ENCODE peak calls at places on chromosomes 12 and 14, in four cellular contexts. One of them, this sample, is unnamed. For H3K27me3, the result is how much of the 10 kb centered on the place peaks cover.

GRCh38 chr14:73717998-73718741 is 4.0 kb upstream of the PNMA1 start:
- DNase-seq in K562: no peak
- DNase-seq in Panc1: no peak
- DNase-seq in HepG2: no peak
- DNase-seq in this sample: no peak

GRCh38 chr14:80108430-80108829 is 102.9 kb downstream of the DIO2 start:
- DNase-seq in Panc1: no peak
- DNase-seq in K562: no peak
- DNase-seq in HepG2: no peak
- DNase-seq in this sample: no peak

GRCh38 chr12:85985996-85986395 is 111.9 kb downstream of the NTS start:
- DNase-seq in Panc1: no peak
- DNase-seq in K562: no peak
- DNase-seq in HepG2: no peak
- DNase-seq in this sample: no peak

GRCh38 chr14:79093542-79093941 is 923.4 kb downstream of the NRXN3 start:
- DNase-seq in HepG2: no peak
- DNase-seq in Panc1: no peak
- DNase-seq in K562: no peak
- DNase-seq in this sample: no peak

GRCh38 chr12:130675791-130676190 is 40.3 kb downstream of the RIMBP2 start:
- DNase-seq in Panc1: no peak
- DNase-seq in K562: no peak
- DNase-seq in HepG2: no peak
- DNase-seq in this sample: no peak

GRCh38 chr12:124493809-124494750 is 73.3 kb downstream of the NCOR2 start:
- DNase-seq in K562: no peak
- DNase-seq in HepG2: no peak
- DNase-seq in Panc1: no peak
- DNase-seq in this sample: no peak

GRCh38 chr14:61188936-61189808 is 92.0 kb downstream of the TMEM30B start:
- DNase-seq in Panc1: no peak
- DNase-seq in K562: peak
- DNase-seq in HepG2: peak
- DNase-seq in this sample: no peak

GRCh38 chr12:109239179-109239578 is 69.9 kb downstream of the FOXN4 start:
- DNase-seq in Panc1: no peak
- DNase-seq in HepG2: no peak
- DNase-seq in K562: no peak
- DNase-seq in this sample: no peak

GRCh38 chr12:122138181-122138580 is 35.8 kb downstream of the IL31 start:
- DNase-seq in HepG2: no peak
- DNase-seq in Panc1: no peak
- DNase-seq in K562: no peak
- DNase-seq in this sample: no peak

GRCh38 chr12:23686095-23686494 is 263.4 kb downstream of the SOX5 start:
- DNase-seq in HepG2: no peak
- DNase-seq in Panc1: no peak
- DNase-seq in K562: no peak
- DNase-seq in this sample: no peak

GRCh38 chr12:45336331-45336730 is 120.4 kb downstream of the ANO6 start:
- DNase-seq in K562: no peak
- DNase-seq in HepG2: no peak
- DNase-seq in Panc1: peak
- DNase-seq in this sample: no peak

GRCh38 chr14:92525318-92526095 is 11.9 kb downstream of the RIN3 start:
- DNase-seq in K562: no peak
- DNase-seq in HepG2: no peak
- DNase-seq in Panc1: no peak
- DNase-seq in this sample: no peak

GRCh38 chr14:65043893-65044595 is 57.3 kb downstream of the FNTB start:
- DNase-seq in K562: no peak
- DNase-seq in Panc1: no peak
- DNase-seq in HepG2: no peak
- DNase-seq in this sample: no peak

GRCh38 chr14:78291958-78292357 is 121.8 kb downstream of the NRXN3 start:
- DNase-seq in HepG2: no peak
- DNase-seq in Panc1: no peak
- DNase-seq in K562: no peak
- DNase-seq in this sample: no peak

GRCh38 chr12:30180602-30181001 is 396.9 kb upstream of the TMTC1 start:
- DNase-seq in Panc1: no peak
- DNase-seq in HepG2: no peak
- DNase-seq in K562: no peak
- DNase-seq in this sample: no peak

GRCh38 chr12:122944588-122944987 is 21.7 kb downstream of the ABCB9 start:
- DNase-seq in HepG2: peak
- DNase-seq in Panc1: no peak
- DNase-seq in K562: no peak
- DNase-seq in this sample: peak

DNA sequence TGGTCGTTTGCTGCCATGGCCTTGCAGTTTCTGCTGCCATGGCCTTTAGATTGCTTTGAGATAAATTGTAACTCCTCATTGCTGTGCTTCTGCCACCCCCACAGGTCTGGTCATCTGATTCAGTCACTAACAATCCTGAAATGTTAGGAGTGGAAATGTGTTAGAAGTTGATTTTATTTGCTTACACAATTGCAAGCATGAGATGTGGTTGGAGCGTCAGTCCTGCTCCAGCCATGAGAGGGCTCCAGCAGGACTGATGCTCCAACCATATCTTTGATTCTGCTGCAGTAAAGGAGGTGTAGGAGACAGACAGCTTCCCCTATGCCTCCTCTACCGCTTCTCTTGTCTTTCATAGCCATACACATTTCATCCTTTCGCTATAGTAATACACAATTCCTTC is 226.8 kb upstream of the RGS6 start:
- DNase-seq in Panc1: no peak
- DNase-seq in K562: no peak
- DNase-seq in HepG2: no peak
- DNase-seq in this sample: no peak
- TF ChIP-seq TCF7L2 in Panc1: no peak
- TF ChIP-seq TCF7L2 in K562: no peak
- TF ChIP-seq TCF7L2 in HepG2: no peak
- TF ChIP-seq TCF7L2 in this sample: no peak

GRCh38 chr12:120725659-120726509 is at the start of gene ACADS:
- DNase-seq in HepG2: peak
- DNase-seq in K562: peak
- DNase-seq in Panc1: peak
- DNase-seq in this sample: peak

GRCh38 chr12:120726961-120727360 is 1.3 kb downstream of the ACADS start:
- DNase-seq in HepG2: no peak
- DNase-seq in Panc1: no peak
- DNase-seq in K562: no peak
- DNase-seq in this sample: no peak

GRCh38 chr12:120724720-120725119 is 906 bp upstream of the ACADS start:
- DNase-seq in HepG2: no peak
- DNase-seq in Panc1: no peak
- DNase-seq in K562: no peak
- DNase-seq in this sample: no peak

GRCh38 chr12:120725151-120725658 is 421 bp upstream of the ACADS start:
- DNase-seq in K562: no peak
- DNase-seq in Panc1: no peak
- DNase-seq in HepG2: no peak
- DNase-seq in this sample: no peak

DNA sequence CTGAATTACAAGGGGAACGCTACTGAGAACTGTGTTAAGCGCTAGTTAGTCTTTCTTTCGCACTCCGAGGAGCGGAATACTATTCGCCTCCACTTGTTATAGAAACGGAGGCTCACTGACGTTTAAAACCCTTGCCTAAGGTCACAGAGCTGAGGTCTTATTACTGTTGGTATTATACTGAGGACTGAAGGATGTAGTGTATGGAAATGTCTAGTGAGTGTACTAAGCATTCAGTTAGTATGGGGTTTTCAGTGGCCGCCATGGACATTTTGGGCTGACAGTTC is 826 bp downstream of the ACADS start:
- DNase-seq in HepG2: no peak
- DNase-seq in K562: no peak
- DNase-seq in Panc1: no peak
- DNase-seq in this sample: no peak
- H3K27me3 ChIP-seq in HepG2: under half
- H3K27me3 ChIP-seq in K562: under half
- H3K27me3 ChIP-seq in Panc1: under half
- H3K27me3 ChIP-seq in this sample: under half

DNA sequence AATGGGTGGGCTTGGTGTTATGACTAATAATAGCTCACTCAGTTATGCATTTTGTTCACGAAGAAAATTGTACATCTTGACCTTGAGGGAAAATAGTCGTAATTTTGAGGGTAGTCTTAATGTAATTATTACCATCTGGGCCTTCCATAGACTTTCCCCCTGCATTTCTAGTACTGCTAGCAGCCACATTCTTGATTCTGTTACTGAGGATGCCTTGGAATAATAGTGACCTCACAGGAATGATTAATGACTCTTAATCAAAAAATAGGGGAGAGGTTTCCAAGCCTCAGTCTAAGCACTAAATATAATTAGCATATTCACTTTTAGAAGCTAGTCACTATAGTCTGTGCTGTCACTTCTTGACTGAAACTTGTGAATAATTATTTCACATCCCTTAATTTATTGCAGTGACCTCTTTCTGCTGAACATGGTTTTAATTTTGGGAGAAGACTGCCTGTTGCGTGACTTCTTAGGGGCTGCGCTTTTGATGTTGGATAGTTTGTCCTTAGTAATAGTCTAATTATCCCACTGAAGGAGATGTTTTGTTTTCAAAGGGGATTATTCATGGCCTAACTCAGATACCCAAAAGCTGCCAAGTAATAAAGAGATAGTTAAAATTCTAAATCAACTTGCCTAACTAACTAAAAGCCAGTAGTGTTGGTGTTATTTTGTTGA is 400.5 kb downstream of the ADAMTS20 start:
- DNase-seq in K562: no peak
- DNase-seq in HepG2: no peak
- DNase-seq in Panc1: no peak
- DNase-seq in this sample: no peak
- TF ChIP-seq TCF7L2 in K562: no peak
- TF ChIP-seq TCF7L2 in HepG2: no peak
- TF ChIP-seq TCF7L2 in Panc1: no peak
- TF ChIP-seq TCF7L2 in this sample: no peak

GRCh38 chr12:57722716-57723629 is 15.6 kb downstream of the AGAP2 start:
- DNase-seq in K562: no peak
- DNase-seq in HepG2: no peak
- DNase-seq in Panc1: no peak
- DNase-seq in this sample: no peak

GRCh38 chr12:57724936-57725740 is 13.4 kb downstream of the AGAP2 start:
- DNase-seq in HepG2: no peak
- DNase-seq in Panc1: no peak
- DNase-seq in K562: no peak
- DNase-seq in this sample: no peak

GRCh38 chr12:57725851-57726150 is 12.7 kb downstream of the AGAP2 start:
- DNase-seq in HepG2: no peak
- DNase-seq in K562: no peak
- DNase-seq in Panc1: no peak
- DNase-seq in this sample: no peak

GRCh38 chr12:57724003-57724935 is 14.3 kb downstream of the AGAP2 start:
- DNase-seq in Panc1: no peak
- DNase-seq in K562: no peak
- DNase-seq in HepG2: no peak
- DNase-seq in this sample: no peak

GRCh38 chr12:57723630-57723962 is 14.9 kb downstream of the AGAP2 start:
- DNase-seq in HepG2: no peak
- DNase-seq in Panc1: no peak
- DNase-seq in K562: no peak
- DNase-seq in this sample: no peak
- H3K27me3 ChIP-seq in HepG2: under half
- H3K27me3 ChIP-seq in Panc1: under half
- H3K27me3 ChIP-seq in K562: under half
- H3K27me3 ChIP-seq in this sample: under half

DNA sequence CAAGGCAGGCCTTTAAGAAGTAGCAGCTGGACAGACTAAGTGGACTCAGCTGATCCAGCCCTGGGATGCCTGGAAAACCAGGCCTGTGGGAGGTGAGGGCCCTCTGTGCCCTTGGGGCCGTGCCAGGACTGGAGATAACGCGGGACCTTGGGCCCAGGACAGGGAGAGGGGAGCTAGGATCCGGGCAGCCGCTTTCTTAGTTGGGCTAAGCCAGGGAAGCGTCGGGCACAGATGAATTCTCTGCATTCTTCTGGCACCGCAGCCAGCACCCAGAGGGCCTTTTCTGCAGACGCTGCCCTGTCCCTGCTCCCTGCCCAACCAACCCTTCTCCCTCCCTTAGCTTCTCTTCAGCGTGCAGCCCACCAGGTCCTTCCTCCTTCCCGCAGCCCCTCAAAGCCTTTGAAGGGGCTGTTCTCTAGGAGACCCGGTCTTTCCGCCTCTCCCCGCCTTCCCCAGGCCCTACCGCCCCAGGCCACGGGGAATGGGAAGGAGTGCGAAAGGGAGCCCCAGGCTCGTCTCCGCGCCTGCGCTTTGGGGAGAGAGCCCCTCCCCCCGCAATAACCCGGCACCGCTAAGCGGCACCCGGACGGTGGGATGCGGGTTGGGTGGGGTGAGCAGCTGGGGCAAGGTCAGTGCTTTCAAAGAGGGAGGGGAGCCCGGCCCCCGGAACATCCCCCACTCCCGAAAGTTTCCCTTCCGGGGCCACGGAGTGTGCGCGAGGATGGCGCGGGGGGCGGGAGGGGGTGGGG is 688 bp downstream of the NCKAP5L start:
- DNase-seq in K562: peak
- DNase-seq in HepG2: peak
- DNase-seq in Panc1: no peak
- DNase-seq in this sample: no peak
- TF ChIP-seq TCF7L2 in K562: no peak
- TF ChIP-seq TCF7L2 in HepG2: no peak
- TF ChIP-seq TCF7L2 in Panc1: no peak
- TF ChIP-seq TCF7L2 in this sample: no peak

DNA sequence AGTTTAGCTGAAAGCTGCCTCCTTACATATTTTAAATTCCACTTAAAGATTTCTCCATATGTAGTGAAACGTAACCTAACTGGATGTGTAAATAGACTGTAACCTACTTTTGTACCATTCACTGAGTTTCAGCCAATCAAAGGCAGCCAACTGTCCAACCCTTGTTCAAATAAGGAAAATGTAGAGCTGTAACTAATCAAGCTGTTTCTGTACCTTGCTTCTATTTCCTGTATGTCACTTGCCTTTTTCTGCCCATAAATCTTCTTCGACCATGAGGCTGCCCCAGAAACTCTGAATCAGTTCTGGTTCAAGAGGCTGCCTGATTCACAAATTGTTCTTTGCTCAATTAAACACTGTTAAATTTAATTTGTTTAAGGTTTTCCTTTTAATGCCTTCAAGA is 6.3 kb downstream of the SLC7A8 start:
- DNase-seq in Panc1: no peak
- DNase-seq in HepG2: no peak
- DNase-seq in K562: no peak
- DNase-seq in this sample: no peak
- H3K27me3 ChIP-seq in Panc1: under half
- H3K27me3 ChIP-seq in HepG2: under half
- H3K27me3 ChIP-seq in K562: under half
- H3K27me3 ChIP-seq in this sample: under half